ENCODE peak calls at places on chromosome 17, in five cellular contexts. J, U, P, N and M are unnamed samples.

GRCh38 chr17:76530489-76530814 is 7.1 kb downstream of the CYGB start:
- DNase-seq in J (no peak), U (no peak), P (no peak), N (no peak), M (no peak)

GRCh38 chr17:7427549-7427948 is 1.1 kb upstream of the SPEM3 start:
- DNase-seq in J (no peak), U (no peak), P (no peak), N (no peak), M (no peak)

GRCh38 chr17:48254896-48255295 is 147.3 kb downstream of the SNX11 start:
- DNase-seq in J (no peak), U (no peak), P (no peak), N (no peak), M (no peak)

GRCh38 chr17:67386965-67387551 is 10.0 kb downstream of the PITPNC1 start:
- DNase-seq in J (no peak), U (peak), P (peak), N (no peak), M (peak)

GRCh38 chr17:67801626-67802175 is 23.6 kb upstream of the BPTF start:
- DNase-seq in J (no peak), U (no peak), P (no peak), N (no peak), M (no peak)

GRCh38 chr17:29383687-29384086 is 6.5 kb upstream of the TAOK1 start:
- DNase-seq in J (no peak), U (no peak), P (peak), N (no peak), M (no peak)

GRCh38 chr17:27888945-27889344 is 4.2 kb downstream of the LYRM9 start:
- DNase-seq in J (no peak), U (no peak), P (peak), N (no peak), M (no peak)

GRCh38 chr17:73090396-73091202 is 1.9 kb downstream of the SLC39A11 start:
- DNase-seq in J (no peak), U (no peak), P (no peak), N (no peak), M (no peak)

GRCh38 chr17:59829217-59830006 is 63.3 kb downstream of the TUBD1 start:
- DNase-seq in J (no peak), U (no peak), P (peak), N (no peak), M (no peak)

GRCh38 chr17:15442316-15443185 is 24.9 kb downstream of the CDRT4 start:
- DNase-seq in J (no peak), U (no peak), P (no peak), N (no peak), M (peak)

GRCh38 chr17:81843713-81844326 is 9.0 kb upstream of the PPP1R27 start:
- DNase-seq in J (no peak), U (no peak), P (no peak), N (no peak), M (no peak)

GRCh38 chr17:2053380-2054261 is 1.3 kb upstream of the HIC1 start:
- DNase-seq in J (peak), U (peak), P (peak), N (no peak), M (peak)
- H3K27ac ChIP-seq in J (peak), U (peak), P (peak), N (peak), M (no peak)

GRCh38 chr17:10616502-10617119 is 40.5 kb downstream of the MYH3 start:
- DNase-seq in J (peak), U (peak), P (peak), N (peak), M (peak)

GRCh38 chr17:10610821-10611323 is 46.2 kb downstream of the MYH3 start:
- DNase-seq in J (no peak), U (no peak), P (no peak), N (no peak), M (no peak)

GRCh38 chr17:10614536-10615155 is 42.5 kb downstream of the MYH3 start:
- DNase-seq in J (peak), U (no peak), P (peak), N (no peak), M (peak)

GRCh38 chr17:10613775-10614513 is 43.2 kb downstream of the MYH3 start:
- DNase-seq in J (no peak), U (no peak), P (peak), N (no peak), M (no peak)

GRCh38 chr17:10612957-10613744 is 44.0 kb downstream of the MYH3 start:
- DNase-seq in J (no peak), U (no peak), P (peak), N (no peak), M (no peak)
- H3K27ac ChIP-seq in J (no peak), U (no peak), P (no peak), N (peak), M (no peak)

DNA sequence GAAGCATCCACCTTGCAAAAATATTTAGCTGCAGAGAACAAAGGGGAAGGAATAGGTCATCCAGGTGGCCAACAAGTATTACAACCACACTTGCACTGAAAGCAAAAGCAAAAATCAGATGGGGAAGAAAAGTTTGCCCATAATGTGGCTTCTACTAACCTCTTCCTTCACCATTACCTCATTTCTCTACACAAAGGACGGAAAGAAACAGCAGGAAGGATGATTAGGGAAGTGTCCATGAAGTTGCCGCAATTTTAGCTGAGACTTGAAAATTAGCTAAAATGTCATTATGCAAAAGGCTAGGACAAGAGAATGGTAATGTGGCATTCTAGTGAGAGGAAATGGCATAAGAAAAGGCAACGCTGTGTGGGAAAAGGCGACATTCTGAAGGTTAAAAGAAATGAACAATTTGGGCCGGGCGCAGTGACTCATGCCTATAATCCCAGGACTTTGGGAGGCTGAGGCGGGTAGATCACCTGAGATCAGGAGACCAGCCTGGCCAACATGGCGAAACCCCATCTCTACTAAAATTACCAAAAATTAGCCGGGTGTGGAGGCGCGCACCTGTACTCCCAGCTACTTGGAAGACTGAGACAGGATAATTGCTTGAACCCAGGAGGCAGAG is 13.7 kb downstream of the KANSL1 start:
- DNase-seq in J (no peak), U (no peak), P (no peak), N (no peak), M (no peak)
- H3K27ac ChIP-seq in J (no peak), U (no peak), P (no peak), N (no peak), M (no peak)

GRCh38 chr17:20028436-20028835 is 19.3 kb downstream of the SPECC1 start:
- DNase-seq in J (no peak), U (no peak), P (no peak), N (no peak), M (no peak)

GRCh38 chr17:20032636-20033035 is 23.5 kb downstream of the SPECC1 start:
- DNase-seq in J (no peak), U (no peak), P (no peak), N (no peak), M (no peak)

GRCh38 chr17:20035501-20035900 is 26.3 kb downstream of the SPECC1 start:
- DNase-seq in J (no peak), U (no peak), P (no peak), N (no peak), M (no peak)

DNA sequence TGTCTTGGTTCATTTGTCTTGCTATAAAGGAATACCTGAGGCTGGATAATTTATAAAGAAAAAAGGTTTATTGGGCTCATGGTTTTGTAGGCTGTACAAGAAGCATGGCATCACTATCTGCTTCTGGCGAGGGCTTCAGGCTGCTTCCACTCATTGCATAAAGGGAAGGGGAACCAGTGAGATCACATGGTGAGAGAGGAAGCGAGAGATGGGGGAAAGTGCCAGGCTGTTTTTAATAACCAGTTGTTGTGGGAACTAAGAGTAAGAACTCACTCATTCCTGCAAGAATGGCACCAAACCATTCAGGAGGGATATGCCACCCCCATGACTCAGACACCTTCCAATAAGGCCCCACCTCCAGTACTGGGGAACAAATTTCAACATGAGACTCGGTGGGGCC is 24.3 kb downstream of the SPECC1 start:
- DNase-seq in J (no peak), U (no peak), P (no peak), N (no peak), M (no peak)
- H3K27ac ChIP-seq in J (no peak), U (no peak), P (no peak), N (no peak), M (no peak)

GRCh38 chr17:1916339-1916738 is 86.5 kb downstream of the RPA1 start:
- DNase-seq in J (no peak), U (no peak), P (no peak), N (no peak), M (no peak)
- H3K27ac ChIP-seq in J (no peak), U (no peak), P (no peak), N (no peak), M (no peak)

GRCh38 chr17:14301279-14301760 is 439 bp downstream of the HS3ST3B1 start:
- DNase-seq in J (no peak), U (no peak), P (no peak), N (no peak), M (no peak)

GRCh38 chr17:14300628-14301278 is at the start of gene HS3ST3B1:
- DNase-seq in J (peak), U (peak), P (peak), N (peak), M (peak)

GRCh38 chr17:14302421-14303099 is 1.7 kb downstream of the HS3ST3B1 start:
- DNase-seq in J (peak), U (peak), P (peak), N (peak), M (peak)

GRCh38 chr17:14303343-14304221 is 2.7 kb downstream of the HS3ST3B1 start:
- DNase-seq in J (no peak), U (no peak), P (no peak), N (no peak), M (no peak)

DNA sequence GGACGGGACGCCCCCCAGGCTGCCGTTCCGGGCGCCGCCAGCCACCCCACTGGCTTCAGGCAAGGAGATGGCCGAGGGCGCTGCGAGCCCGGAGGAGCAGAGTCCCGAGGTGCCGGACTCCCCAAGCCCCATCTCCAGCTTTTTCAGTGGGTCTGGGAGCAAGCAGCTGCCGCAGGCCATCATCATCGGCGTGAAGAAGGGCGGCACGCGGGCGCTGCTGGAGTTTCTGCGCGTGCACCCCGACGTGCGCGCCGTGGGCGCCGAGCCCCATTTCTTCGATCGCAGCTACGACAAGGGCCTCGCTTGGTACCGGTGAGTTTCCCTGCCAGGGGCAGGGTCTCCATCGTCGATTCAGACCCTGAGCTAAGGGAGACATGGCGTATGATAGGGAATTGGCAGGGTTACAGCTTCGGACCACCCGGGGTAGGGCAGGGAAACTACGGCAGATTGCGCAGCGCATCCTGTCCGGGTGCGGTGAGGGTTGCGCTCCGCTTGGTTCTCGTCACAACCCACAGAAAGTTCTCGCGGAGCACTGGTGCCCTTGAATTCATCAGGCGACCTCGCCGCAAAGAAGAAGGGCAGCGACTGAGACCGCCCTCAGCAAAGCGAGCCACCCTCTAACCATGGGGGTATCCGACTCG is 1.0 kb downstream of the HS3ST3B1 start:
- DNase-seq in J (peak), U (no peak), P (peak), N (no peak), M (no peak)
- H3K27ac ChIP-seq in J (peak), U (peak), P (peak), N (peak), M (no peak)